ENCODE peak calls at places on chromosomes 11 and 22, in ten cellular contexts. G is A549; P is CD8-positive, alpha-beta T cell; K is foreskin fibroblast; T is sigmoid colon; W is choroid plexus epithelial cell; E is GM12865; Q is suprapubic skin; Z is IMR-90; N is SK-N-SH. J is an unnamed sample.

GRCh38 chr11:77813256-77813655 is 7.3 kb downstream of the RSF1 start:
- DNase-seq in G (no peak), P (no peak), K (no peak), T (no peak), W (no peak), E (no peak), Q (no peak), Z (peak; percentile 65), N (no peak), J (no peak)

GRCh38 chr11:29317669-29318068 is 699.2 kb downstream of the KCNA4 start:
- DNase-seq in G (no peak), P (no peak), K (no peak), T (no peak), W (no peak), E (no peak), Q (no peak), Z (peak; percentile 73), N (no peak), J (no peak)

GRCh38 chr11:121672630-121673487 is 220.1 kb upstream of the SORL1-AS1 start:
- DNase-seq in G (no peak), P (no peak), K (no peak), T (peak; percentile 85), W (no peak), E (no peak), Q (no peak), Z (no peak), N (peak; percentile 59), J (no peak)

GRCh38 chr11:61626580-61627380 is 45.9 kb upstream of the SYT7 start:
- DNase-seq in G (no peak), P (no peak), K (no peak), T (no peak), W (peak; percentile 64), E (no peak), Q (no peak), Z (peak; percentile 36), N (no peak), J (peak; percentile 67)

GRCh38 chr11:62479631-62480201 is 60.9 kb downstream of the SCGB1A1 start:
- DNase-seq in G (no peak), P (no peak), K (no peak), T (no peak), W (no peak), E (no peak), Q (no peak), Z (no peak), N (no peak), J (no peak)

GRCh38 chr11:116513894-116514293 is 258.9 kb downstream of the BUD13 start:
- DNase-seq in G (peak; percentile 54), P (no peak), K (peak; percentile 2), T (no peak), W (peak; percentile 18), E (peak; percentile 66), Q (peak; percentile 67), Z (peak; percentile 28), N (no peak), J (peak; percentile 28)

GRCh38 chr11:122563761-122564160 is 91.8 kb upstream of the UBASH3B start:
- DNase-seq in G (no peak), P (no peak), K (no peak), T (no peak), W (no peak), E (no peak), Q (no peak), Z (no peak), N (no peak), J (no peak)

GRCh38 chr11:60970369-60970774 is 1.1 kb upstream of the CD6 start:
- DNase-seq in G (peak; percentile 38), P (peak; percentile 74), K (peak; percentile 21), T (no peak), W (peak; percentile 65), E (peak; percentile 77), Q (no peak), Z (peak; percentile 29), N (peak; percentile 73), J (no peak)

GRCh38 chr22:40894417-40894816 is 32.5 kb upstream of the DNAJB7 start:
- DNase-seq in G (no peak), P (no peak), K (no peak), T (no peak), W (no peak), E (no peak), Q (no peak), Z (no peak), N (no peak), J (no peak)

GRCh38 chr22:36331912-36332622 is 55.7 kb downstream of the MYH9 start:
- DNase-seq in G (no peak), P (peak; percentile 57), K (peak; percentile 58), T (peak; percentile 91), W (peak; percentile 67), E (peak; percentile 75), Q (no peak), Z (peak; percentile 49), N (peak; percentile 90), J (no peak)

GRCh38 chr11:101296896-101297295 is 167.3 kb upstream of the PGR start:
- DNase-seq in G (no peak), P (no peak), K (no peak), T (no peak), W (no peak), E (no peak), Q (no peak), Z (no peak), N (no peak), J (no peak)

GRCh38 chr11:14029415-14029814 is 66.9 kb downstream of the SPON1 start:
- DNase-seq in G (no peak), P (no peak), K (no peak), T (no peak), W (no peak), E (no peak), Q (no peak), Z (no peak), N (no peak), J (no peak)

GRCh38 chr22:44734801-44735517 is 17.4 kb upstream of the ARHGAP8 start:
- DNase-seq in G (no peak), P (no peak), K (no peak), T (no peak), W (no peak), E (no peak), Q (no peak), Z (no peak), N (no peak), J (no peak)

GRCh38 chr11:59475176-59475575 is 2.1 kb downstream of the OR4D10 start:
- DNase-seq in G (no peak), P (no peak), K (no peak), T (no peak), W (no peak), E (no peak), Q (no peak), Z (no peak), N (no peak), J (no peak)

DNA sequence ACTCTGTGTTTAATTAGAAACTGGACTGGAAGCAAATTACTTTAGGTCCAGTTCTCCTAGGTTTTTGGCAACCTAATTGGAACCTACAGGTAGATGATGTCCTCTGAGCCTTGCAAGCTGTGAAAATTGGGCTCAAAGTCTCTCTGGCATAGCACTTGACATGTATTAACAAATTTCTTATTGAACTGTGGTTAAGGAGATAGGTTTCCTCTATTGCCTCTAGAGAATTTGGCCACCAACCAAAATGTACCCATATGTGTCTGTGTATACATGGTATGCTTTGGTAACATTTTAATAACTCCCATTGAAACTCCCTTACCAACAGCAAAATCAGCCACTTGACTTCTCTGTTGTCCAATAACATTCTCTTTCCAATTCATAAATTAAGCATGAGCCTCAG is at the start of gene OR4D10:
- DNase-seq in G (no peak), P (no peak), K (no peak), T (no peak), W (no peak), E (no peak), Q (no peak), Z (no peak), N (no peak), J (no peak)
- TF ChIP-seq CTCF in G (no peak), P (no peak), K (no peak), T (no peak), W (no peak), E (no peak), Q (no peak), Z (no peak), N (no peak), J (no peak)

GRCh38 chr11:2139118-2139490 is at the start of gene IGF2:
- DNase-seq in G (no peak), P (no peak), K (peak; percentile 29), T (no peak), W (no peak), E (no peak), Q (no peak), Z (no peak), N (peak; percentile 84), J (peak; percentile 54)
- TF ChIP-seq CTCF in G (peak; percentile 15), P (no peak), K (no peak), T (no peak), W (no peak), E (no peak), Q (no peak), Z (no peak), N (no peak), J (no peak)

GRCh38 chr11:114027396-114027795 is 32.1 kb upstream of the ZBTB16 start:
- DNase-seq in G (no peak), P (no peak), K (no peak), T (peak; percentile 88), W (no peak), E (no peak), Q (no peak), Z (no peak), N (no peak), J (no peak)

GRCh38 chr11:114027941-114028340 is 31.6 kb upstream of the ZBTB16 start:
- DNase-seq in G (no peak), P (no peak), K (no peak), T (no peak), W (peak; percentile 53), E (no peak), Q (no peak), Z (no peak), N (no peak), J (no peak)

GRCh38 chr11:114031599-114032320 is 27.8 kb upstream of the ZBTB16 start:
- DNase-seq in G (no peak), P (no peak), K (no peak), T (no peak), W (no peak), E (no peak), Q (no peak), Z (no peak), N (no peak), J (no peak)

GRCh38 chr11:114025329-114025907 is 34.1 kb upstream of the ZBTB16 start:
- DNase-seq in G (no peak), P (no peak), K (no peak), T (no peak), W (no peak), E (no peak), Q (no peak), Z (no peak), N (no peak), J (no peak)

DNA sequence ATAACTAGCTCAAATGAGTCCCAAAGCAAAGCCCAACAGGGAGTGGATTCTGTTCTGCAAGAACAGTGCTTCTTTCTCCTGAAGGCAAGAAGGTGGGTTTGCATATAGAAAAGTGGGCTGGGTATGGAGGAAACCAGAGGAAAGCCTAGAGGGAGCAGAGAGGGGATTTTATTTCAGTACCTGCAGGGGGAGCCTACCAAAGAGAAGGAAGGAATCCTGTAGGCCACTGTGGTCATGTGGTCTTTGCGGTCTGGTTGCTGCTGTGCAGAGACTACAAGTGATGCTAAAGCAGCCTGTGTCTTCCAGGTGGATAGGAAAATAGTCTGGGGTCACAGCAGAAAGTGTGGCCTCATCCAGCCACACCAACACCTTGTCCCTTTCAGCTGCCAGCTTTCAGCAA is 33.2 kb upstream of the ZBTB16 start:
- DNase-seq in G (peak; percentile 18), P (peak; percentile 7), K (no peak), T (no peak), W (peak; percentile 79), E (peak; percentile 18), Q (no peak), Z (no peak), N (no peak), J (no peak)
- TF ChIP-seq CTCF in G (no peak), P (no peak), K (no peak), T (no peak), W (peak; percentile 64), E (no peak), Q (no peak), Z (no peak), N (peak; percentile 10), J (no peak)

GRCh38 chr11:12275818-12276217 is 101.6 kb upstream of the PARVA start:
- DNase-seq in G (no peak), P (no peak), K (no peak), T (peak; percentile 56), W (no peak), E (no peak), Q (peak; percentile 72), Z (no peak), N (no peak), J (no peak)
- TF ChIP-seq CTCF in G (no peak), P (no peak), K (no peak), T (no peak), W (no peak), E (no peak), Q (no peak), Z (no peak), N (no peak), J (no peak)